ENCODE peak calls at places on chromosomes 7 and 10, in five cellular contexts. X is NT2/D1, B is HepG2, N is H1, U is GM12878. E is an unnamed sample.

GRCh38 chr10:49571419-49571818 is 32.5 kb upstream of the ERCC6 start:
- DNase-seq in X (no peak), B (no peak), N (no peak), U (no peak), E (no peak)

GRCh38 chr10:131786756-131787605 is 113.8 kb upstream of the PPP2R2D start:
- DNase-seq in N (no peak), U (peak), X (peak), B (no peak), E (no peak)

GRCh38 chr7:158355456-158356065 is 232.1 kb downstream of the PTPRN2 start:
- DNase-seq in U (no peak), N (peak), X (peak), B (peak), E (no peak)

GRCh38 chr7:2700141-2700850 is 12.3 kb downstream of the AMZ1 start:
- DNase-seq in N (no peak), U (no peak), X (no peak), B (no peak), E (no peak)

GRCh38 chr7:54811925-54812264 is 52.9 kb upstream of the SEC61G start:
- DNase-seq in B (no peak), X (no peak), N (no peak), U (no peak), E (no peak)

GRCh38 chr7:148978091-148978490 is 50.2 kb downstream of the PDIA4 start:
- DNase-seq in U (no peak), N (no peak), X (no peak), B (no peak), E (no peak)

GRCh38 chr10:101968910-101969321 is 87.1 kb downstream of the ARMH3 start:
- DNase-seq in N (no peak), U (peak), B (no peak), X (no peak), E (no peak)

GRCh38 chr7:102412548-102412947 is 16.4 kb downstream of the PRKRIP1 start:
- DNase-seq in B (no peak), U (no peak), N (no peak), X (no peak), E (peak)

GRCh38 chr10:117443677-117444022 is 68.4 kb upstream of the PDZD8 start:
- DNase-seq in X (no peak), N (no peak), U (no peak), B (no peak), E (no peak)

GRCh38 chr7:34584526-34584925 is 73.5 kb upstream of the NPSR1 start:
- DNase-seq in N (no peak), B (no peak), X (no peak), U (no peak), E (no peak)

GRCh38 chr7:91164531-91164930 is 99.7 kb upstream of the FZD1 start:
- DNase-seq in B (no peak), N (no peak), U (no peak), X (no peak), E (no peak)

GRCh38 chr10:119370972-119371703 is 163.8 kb downstream of the GRK5 start:
- DNase-seq in B (no peak), X (no peak), U (no peak), N (no peak), E (no peak)

GRCh38 chr7:115799430-115799829 is 231.1 kb downstream of the TFEC start:
- DNase-seq in B (no peak), X (no peak), U (no peak), N (no peak), E (no peak)

GRCh38 chr7:129859188-129859587 is 93.6 kb downstream of the UBE2H start:
- DNase-seq in U (peak), N (no peak), B (no peak), X (no peak), E (no peak)

GRCh38 chr7:151736403-151736909 is 140.5 kb downstream of the PRKAG2 start:
- DNase-seq in B (peak), N (peak), X (peak), U (no peak), E (peak)

GRCh38 chr10:60908896-60909295 is 35.1 kb downstream of the RHOBTB1 start:
- DNase-seq in U (no peak), N (no peak), X (no peak), B (peak), E (no peak)

GRCh38 chr7:139591550-139592195 is 68.2 kb downstream of the CLEC2L start:
- DNase-seq in U (no peak), N (no peak), B (no peak), X (no peak), E (no peak)

GRCh38 chr7:54704851-54705250 is 54.2 kb downstream of the SEC61G start:
- DNase-seq in N (no peak), B (no peak), U (no peak), X (no peak), E (no peak)

GRCh38 chr7:131692131-131692960 is 135.9 kb upstream of the PODXL start:
- DNase-seq in B (peak), N (peak), X (peak), U (no peak), E (peak)

GRCh38 chr7:68041559-68041958 is 1044.9 kb downstream of the TYW1 start:
- DNase-seq in N (no peak), U (no peak), B (no peak), X (no peak), E (no peak)

GRCh38 chr10:27319752-27320561 is 79.4 kb upstream of the ACBD5 start:
- DNase-seq in X (no peak), B (no peak), U (no peak), N (no peak), E (no peak)

GRCh38 chr7:151245360-151246160 is 2.9 kb downstream of the SMARCD3 start:
- DNase-seq in U (no peak), N (no peak), B (no peak), X (no peak), E (peak)

GRCh38 chr7:157003445-157004049 is 6.9 kb downstream of the MNX1 start:
- DNase-seq in U (no peak), B (no peak), X (no peak), N (no peak), E (no peak)

GRCh38 chr7:104552102-104552501 is 223.7 kb downstream of the LHFPL3 start:
- DNase-seq in B (peak), U (no peak), N (peak), X (peak), E (peak)

GRCh38 chr7:12638851-12639467 is 48.5 kb upstream of the ARL4A start:
- DNase-seq in B (peak), N (no peak), X (peak), U (no peak), E (peak)

GRCh38 chr7:90530263-90530662 is 60.8 kb downstream of the PTTG1IP2 start:
- DNase-seq in X (no peak), U (no peak), N (no peak), B (no peak), E (no peak)

GRCh38 chr10:27197980-27198645 is 42.5 kb downstream of the ACBD5 start:
- DNase-seq in N (no peak), X (no peak), U (no peak), B (no peak), E (no peak)

GRCh38 chr10:65805993-65806392 is 1119.8 kb upstream of the LRRTM3 start:
- DNase-seq in B (no peak), U (no peak), X (no peak), N (no peak), E (no peak)

GRCh38 chr7:16178069-16178468 is 243.3 kb downstream of the CRPPA start:
- DNase-seq in U (no peak), N (no peak), X (no peak), B (no peak), E (no peak)

GRCh38 chr10:114682121-114682520 is 24.0 kb upstream of the ABLIM1 start:
- DNase-seq in X (no peak), U (no peak), N (no peak), B (no peak), E (no peak)

GRCh38 chr10:23383637-23384036 is 39.0 kb upstream of the C10orf67 start:
- DNase-seq in X (no peak), B (no peak), U (no peak), N (no peak), E (no peak)

GRCh38 chr7:49776994-49777393 is 3.6 kb downstream of the VWC2 start:
- DNase-seq in B (peak), U (no peak), N (no peak), X (peak), E (no peak)

GRCh38 chr7:103851357-103851756 is 138.1 kb downstream of the RELN start:
- DNase-seq in B (no peak), X (peak), U (no peak), N (no peak), E (peak)

GRCh38 chr10:71748671-71749191 is 24.6 kb downstream of the VSIR start:
- DNase-seq in X (no peak), N (no peak), B (no peak), U (peak), E (no peak)
- TF ChIP-seq SUZ12 in X (no peak), N (no peak), B (no peak), U (no peak), E (no peak)

GRCh38 chr10:90723416-90724068 is 134.3 kb downstream of the HTR7 start:
- DNase-seq in U (no peak), N (peak), X (no peak), B (no peak), E (no peak)

GRCh38 chr10:90712529-90712928 is 145.3 kb downstream of the HTR7 start:
- DNase-seq in U (no peak), N (no peak), X (no peak), B (no peak), E (no peak)

GRCh38 chr10:90722832-90723231 is 135.0 kb downstream of the HTR7 start:
- DNase-seq in U (no peak), X (no peak), B (no peak), N (no peak), E (no peak)

DNA sequence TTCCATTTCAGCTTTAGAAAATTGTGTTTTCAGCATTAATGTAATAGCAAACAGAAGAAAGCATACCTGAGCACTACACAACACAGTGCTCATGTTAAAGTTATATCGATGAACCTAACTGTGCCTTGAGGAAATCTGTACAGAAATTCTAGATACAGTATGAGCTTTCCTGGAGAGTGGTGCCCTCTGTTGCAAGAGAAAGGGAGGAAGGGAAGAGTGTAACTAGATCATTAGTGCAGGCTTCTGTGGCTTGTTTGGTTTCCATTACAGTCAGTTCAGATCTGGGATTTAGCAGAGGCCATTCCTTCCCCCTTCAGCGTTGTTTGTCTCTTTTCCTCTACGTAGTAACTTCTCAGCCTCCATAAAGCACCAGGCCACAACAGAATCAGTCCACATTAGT is 139.7 kb downstream of the HTR7 start:
- DNase-seq in N (no peak), B (no peak), X (no peak), U (no peak), E (no peak)
- TF ChIP-seq SUZ12 in N (no peak), B (no peak), X (no peak), U (no peak), E (no peak)

DNA sequence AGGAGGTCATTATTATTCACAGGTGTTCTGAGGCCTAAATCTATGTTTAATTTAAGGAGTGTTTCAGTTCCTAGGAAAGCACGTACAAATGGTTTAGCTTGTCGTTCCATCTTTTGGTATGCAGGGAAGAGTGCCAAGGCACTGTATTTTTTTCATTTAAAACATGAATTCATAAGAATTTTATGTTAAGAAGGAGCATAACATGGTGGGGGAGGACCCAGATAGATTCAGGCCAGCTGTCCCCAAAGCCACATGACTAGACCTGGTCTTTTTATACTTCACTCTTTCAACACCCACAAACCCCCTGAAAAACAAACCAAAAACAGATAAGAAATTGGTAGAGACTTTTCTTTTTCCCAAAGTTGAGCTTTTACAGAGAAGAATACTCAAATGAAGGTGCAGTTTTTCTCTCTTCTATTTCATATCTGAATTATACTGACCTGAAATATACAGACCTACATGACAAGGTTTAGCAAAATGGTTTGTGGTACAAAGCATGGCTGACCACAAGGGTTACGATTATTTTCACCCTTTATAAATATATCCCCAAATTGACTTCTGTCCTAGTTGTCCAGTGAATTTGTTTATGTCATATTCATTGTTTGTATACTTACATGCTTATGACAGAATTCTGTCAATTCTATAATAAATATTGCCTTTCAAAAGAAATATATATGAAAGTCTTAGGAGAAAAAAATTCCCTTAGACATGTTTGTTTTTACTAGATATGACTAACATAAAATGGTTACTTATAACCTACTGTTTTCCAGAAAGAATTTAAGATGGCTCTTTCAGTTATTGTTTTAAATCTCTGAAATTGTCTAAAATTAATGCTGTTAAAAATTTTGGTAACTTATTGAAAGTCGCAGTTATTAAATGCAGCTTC is 71.4 kb downstream of the AP3M1 start:
- DNase-seq in U (no peak), N (no peak), B (no peak), X (no peak), E (no peak)
- TF ChIP-seq SUZ12 in U (no peak), N (no peak), B (no peak), X (no peak), E (no peak)

GRCh38 chr7:30200591-30200990 is 65.8 kb downstream of the MTURN start:
- DNase-seq in U (no peak), N (no peak), B (no peak), X (no peak), E (no peak)

GRCh38 chr7:30201161-30201666 is 66.4 kb downstream of the MTURN start:
- DNase-seq in B (no peak), N (no peak), U (peak), X (no peak), E (no peak)

GRCh38 chr7:30196408-30196807 is 61.6 kb downstream of the MTURN start:
- DNase-seq in X (no peak), N (no peak), B (no peak), U (no peak), E (no peak)

GRCh38 chr7:30199271-30199670 is 64.5 kb downstream of the MTURN start:
- DNase-seq in N (no peak), U (no peak), B (no peak), X (no peak), E (no peak)

GRCh38 chr7:30197438-30197837 is 62.7 kb downstream of the MTURN start:
- DNase-seq in B (no peak), X (no peak), N (no peak), U (no peak), E (no peak)
- TF ChIP-seq SUZ12 in B (no peak), X (no peak), N (no peak), U (no peak), E (no peak)

GRCh38 chr10:100346351-100346764 is 675 bp upstream of the SCD start:
- DNase-seq in X (no peak), N (no peak), B (peak), U (peak), E (peak)

GRCh38 chr10:100348389-100348927 is 1.4 kb downstream of the SCD start:
- DNase-seq in B (no peak), X (no peak), U (no peak), N (no peak), E (no peak)

GRCh38 chr10:100346765-100347567 is at the start of gene SCD:
- DNase-seq in N (peak), B (peak), X (peak), U (peak), E (peak)

GRCh38 chr10:100349087-100349486 is 2.1 kb downstream of the SCD start:
- DNase-seq in N (no peak), U (no peak), X (no peak), B (no peak), E (no peak)

GRCh38 chr10:100347568-100348195 is 649 bp downstream of the SCD start:
- DNase-seq in X (no peak), B (no peak), N (no peak), U (no peak), E (peak)
- TF ChIP-seq SUZ12 in X (no peak), B (no peak), N (no peak), U (no peak), E (no peak)

GRCh38 chr7:7870590-7870989 is 98.0 kb upstream of the GLCCI1 start:
- DNase-seq in X (no peak), U (no peak), B (no peak), N (no peak), E (no peak)

GRCh38 chr7:7868245-7868899 is 100.2 kb upstream of the GLCCI1 start:
- DNase-seq in X (no peak), B (no peak), N (no peak), U (no peak), E (no peak)

GRCh38 chr7:7869036-7869435 is 99.6 kb upstream of the GLCCI1 start:
- DNase-seq in B (no peak), X (no peak), N (no peak), U (no peak), E (no peak)

GRCh38 chr7:7862393-7862792 is 106.2 kb upstream of the GLCCI1 start:
- DNase-seq in B (no peak), U (no peak), N (no peak), X (no peak), E (no peak)

DNA sequence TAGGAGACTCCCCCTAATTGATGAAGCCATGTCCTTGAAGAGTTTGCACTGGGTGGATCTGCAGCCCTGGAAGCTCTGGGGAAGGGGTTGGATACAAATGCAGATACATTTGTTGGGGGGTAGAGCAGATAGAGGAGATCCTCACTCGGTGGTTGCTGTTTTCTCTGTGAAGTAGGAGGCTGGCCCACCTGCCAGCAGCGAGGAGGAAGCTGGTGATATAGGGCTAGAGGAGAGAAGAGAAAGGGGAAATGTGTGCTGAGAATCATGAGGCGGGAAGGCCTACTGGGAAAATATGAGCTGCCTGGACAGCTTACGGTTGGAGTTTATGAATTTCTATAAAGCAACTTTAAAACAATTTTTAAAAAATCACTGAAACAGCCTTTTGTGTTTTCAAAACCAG is 100.8 kb upstream of the GLCCI1 start:
- DNase-seq in N (no peak), B (no peak), X (no peak), U (no peak), E (no peak)
- TF ChIP-seq SUZ12 in N (no peak), B (no peak), X (no peak), U (no peak), E (no peak)

GRCh38 chr10:72312865-72313391 is 39.2 kb downstream of the DDIT4 start:
- DNase-seq in B (no peak), X (no peak), U (no peak), N (no peak), E (no peak)

GRCh38 chr10:72315611-72316385 is 38.9 kb downstream of the DNAJB12 start:
- DNase-seq in B (no peak), U (no peak), N (no peak), X (no peak), E (no peak)

GRCh38 chr10:72315054-72315453 is 39.7 kb downstream of the DNAJB12 start:
- DNase-seq in X (no peak), B (no peak), U (no peak), N (no peak), E (no peak)

GRCh38 chr10:72316386-72316700 is 38.4 kb downstream of the DNAJB12 start:
- DNase-seq in B (no peak), X (no peak), N (no peak), U (no peak), E (no peak)

DNA sequence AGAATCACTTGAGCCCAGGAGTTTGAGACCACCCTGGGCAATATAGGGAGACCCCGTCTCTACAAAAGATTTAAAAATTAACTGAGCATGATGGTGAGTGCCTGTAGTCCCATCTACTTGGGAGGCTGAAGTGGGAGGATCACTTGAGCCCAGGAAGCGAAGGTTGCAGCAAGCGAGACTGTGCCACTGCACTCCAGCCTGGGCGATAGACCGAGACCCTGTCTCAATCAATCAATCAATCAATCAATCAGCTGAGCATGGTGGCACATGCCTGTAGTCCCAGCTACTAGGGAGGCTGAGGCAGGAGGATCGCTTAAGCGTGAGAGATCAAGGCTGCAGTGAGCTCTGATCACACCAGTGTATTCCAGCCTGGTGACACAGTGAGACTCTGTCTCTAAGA is 40.5 kb downstream of the DNAJB12 start:
- DNase-seq in N (no peak), B (no peak), X (no peak), U (no peak), E (no peak)
- TF ChIP-seq SUZ12 in N (no peak), B (no peak), X (no peak), U (no peak), E (no peak)

GRCh38 chr10:32911285-32912016 is 46.6 kb downstream of the ITGB1 start:
- DNase-seq in U (no peak), B (no peak), N (no peak), X (no peak), E (no peak)
- TF ChIP-seq SUZ12 in U (no peak), B (no peak), N (no peak), X (no peak), E (no peak)

GRCh38 chr10:11358046-11358445 is 253.4 kb downstream of the USP6NL start:
- DNase-seq in U (no peak), N (no peak), B (no peak), X (no peak), E (no peak)
- TF ChIP-seq SUZ12 in U (no peak), N (no peak), B (no peak), X (no peak), E (no peak)

E was measured in HEK293T.